ENCODE peak calls at places on chromosomes 12 and 14, in nine cellular contexts. One of them, this sample, is unnamed.

GRCh38 chr14:104977008-104977680 is 1.0 kb downstream of the AHNAK2 start:
- DNase-seq in MG63: no peak
- DNase-seq in BE2C: peak; percentile 14
- DNase-seq in lower lobe of right lung: peak; percentile 47
- DNase-seq in CD8-positive, alpha-beta memory T cell: no peak
- DNase-seq in lower leg skin: no peak
- DNase-seq in coronary artery: no peak
- DNase-seq in PC-3: peak; percentile 23
- DNase-seq in endodermal cell: no peak
- DNase-seq in this sample: no peak

GRCh38 chr14:31582286-31582691 is 21.1 kb downstream of the NUBPL start:
- DNase-seq in MG63: peak; percentile 7
- DNase-seq in BE2C: no peak
- DNase-seq in lower lobe of right lung: no peak
- DNase-seq in CD8-positive, alpha-beta memory T cell: no peak
- DNase-seq in lower leg skin: no peak
- DNase-seq in coronary artery: no peak
- DNase-seq in PC-3: no peak
- DNase-seq in endodermal cell: no peak
- DNase-seq in this sample: peak; percentile 82

GRCh38 chr12:42119085-42119633 is 25.5 kb downstream of the GXYLT1 start:
- DNase-seq in MG63: peak; percentile 62
- DNase-seq in BE2C: no peak
- DNase-seq in lower lobe of right lung: no peak
- DNase-seq in CD8-positive, alpha-beta memory T cell: no peak
- DNase-seq in lower leg skin: no peak
- DNase-seq in coronary artery: no peak
- DNase-seq in PC-3: peak; percentile 29
- DNase-seq in endodermal cell: no peak
- DNase-seq in this sample: no peak

GRCh38 chr12:75482636-75483035 is 2.1 kb downstream of the GLIPR1 start:
- DNase-seq in MG63: no peak
- DNase-seq in BE2C: no peak
- DNase-seq in lower lobe of right lung: no peak
- DNase-seq in CD8-positive, alpha-beta memory T cell: peak; percentile 26
- DNase-seq in lower leg skin: no peak
- DNase-seq in coronary artery: no peak
- DNase-seq in PC-3: no peak
- DNase-seq in endodermal cell: no peak
- DNase-seq in this sample: no peak

GRCh38 chr12:114841557-114842251 is 157.7 kb upstream of the TBX3 start:
- DNase-seq in MG63: no peak
- DNase-seq in BE2C: no peak
- DNase-seq in lower lobe of right lung: no peak
- DNase-seq in CD8-positive, alpha-beta memory T cell: no peak
- DNase-seq in lower leg skin: no peak
- DNase-seq in coronary artery: no peak
- DNase-seq in PC-3: peak; percentile 46
- DNase-seq in endodermal cell: peak; percentile 81
- DNase-seq in this sample: no peak

GRCh38 chr14:97408937-97409860 is 612.0 kb downstream of the VRK1 start:
- DNase-seq in MG63: no peak
- DNase-seq in BE2C: no peak
- DNase-seq in lower lobe of right lung: no peak
- DNase-seq in CD8-positive, alpha-beta memory T cell: no peak
- DNase-seq in lower leg skin: no peak
- DNase-seq in coronary artery: no peak
- DNase-seq in PC-3: no peak
- DNase-seq in endodermal cell: peak; percentile 33
- DNase-seq in this sample: no peak

GRCh38 chr12:65493893-65494205 is 215.4 kb downstream of the MSRB3 start:
- DNase-seq in MG63: no peak
- DNase-seq in BE2C: no peak
- DNase-seq in lower lobe of right lung: no peak
- DNase-seq in CD8-positive, alpha-beta memory T cell: no peak
- DNase-seq in lower leg skin: no peak
- DNase-seq in coronary artery: no peak
- DNase-seq in PC-3: no peak
- DNase-seq in endodermal cell: no peak
- DNase-seq in this sample: no peak

GRCh38 chr12:47534695-47535094 is 171.1 kb downstream of the RPAP3 start:
- DNase-seq in MG63: no peak
- DNase-seq in BE2C: no peak
- DNase-seq in lower lobe of right lung: no peak
- DNase-seq in CD8-positive, alpha-beta memory T cell: no peak
- DNase-seq in lower leg skin: no peak
- DNase-seq in coronary artery: no peak
- DNase-seq in PC-3: peak; percentile 33
- DNase-seq in endodermal cell: no peak
- DNase-seq in this sample: peak; percentile 33

GRCh38 chr14:72558721-72559120 is 335.2 kb downstream of the DPF3 start:
- DNase-seq in MG63: peak; percentile 89
- DNase-seq in BE2C: no peak
- DNase-seq in lower lobe of right lung: no peak
- DNase-seq in CD8-positive, alpha-beta memory T cell: no peak
- DNase-seq in lower leg skin: no peak
- DNase-seq in coronary artery: no peak
- DNase-seq in PC-3: peak; percentile 49
- DNase-seq in endodermal cell: no peak
- DNase-seq in this sample: no peak

GRCh38 chr12:113555226-113555625 is 83.6 kb upstream of the LHX5 start:
- DNase-seq in MG63: no peak
- DNase-seq in BE2C: no peak
- DNase-seq in lower lobe of right lung: no peak
- DNase-seq in CD8-positive, alpha-beta memory T cell: no peak
- DNase-seq in lower leg skin: no peak
- DNase-seq in coronary artery: no peak
- DNase-seq in PC-3: peak; percentile 46
- DNase-seq in endodermal cell: no peak
- DNase-seq in this sample: no peak

GRCh38 chr12:77104792-77105191 is 39.4 kb upstream of the E2F7 start:
- DNase-seq in MG63: no peak
- DNase-seq in BE2C: no peak
- DNase-seq in lower lobe of right lung: no peak
- DNase-seq in CD8-positive, alpha-beta memory T cell: no peak
- DNase-seq in lower leg skin: no peak
- DNase-seq in coronary artery: no peak
- DNase-seq in PC-3: peak; percentile 31
- DNase-seq in endodermal cell: no peak
- DNase-seq in this sample: no peak

GRCh38 chr12:121653999-121654398 is 15.5 kb downstream of the MORN3 start:
- DNase-seq in MG63: no peak
- DNase-seq in BE2C: no peak
- DNase-seq in lower lobe of right lung: no peak
- DNase-seq in CD8-positive, alpha-beta memory T cell: no peak
- DNase-seq in lower leg skin: no peak
- DNase-seq in coronary artery: no peak
- DNase-seq in PC-3: no peak
- DNase-seq in endodermal cell: no peak
- DNase-seq in this sample: no peak

GRCh38 chr12:132986885-132987225 is 688 bp downstream of the ZNF26 start:
- DNase-seq in MG63: no peak
- DNase-seq in BE2C: no peak
- DNase-seq in lower lobe of right lung: no peak
- DNase-seq in CD8-positive, alpha-beta memory T cell: no peak
- DNase-seq in lower leg skin: no peak
- DNase-seq in coronary artery: no peak
- DNase-seq in PC-3: peak; percentile 21
- DNase-seq in endodermal cell: no peak
- DNase-seq in this sample: no peak

GRCh38 chr12:7113389-7113871 is 4.4 kb upstream of the C1RL start:
- DNase-seq in MG63: no peak
- DNase-seq in BE2C: no peak
- DNase-seq in lower lobe of right lung: no peak
- DNase-seq in CD8-positive, alpha-beta memory T cell: peak; percentile 60
- DNase-seq in lower leg skin: no peak
- DNase-seq in coronary artery: no peak
- DNase-seq in PC-3: peak; percentile 33
- DNase-seq in endodermal cell: peak; percentile 71
- DNase-seq in this sample: peak; percentile 40

GRCh38 chr14:69152181-69152943 is 557 bp downstream of the DCAF5 start:
- DNase-seq in MG63: no peak
- DNase-seq in BE2C: no peak
- DNase-seq in lower lobe of right lung: no peak
- DNase-seq in CD8-positive, alpha-beta memory T cell: peak; percentile 69
- DNase-seq in lower leg skin: no peak
- DNase-seq in coronary artery: no peak
- DNase-seq in PC-3: peak; percentile 57
- DNase-seq in endodermal cell: no peak
- DNase-seq in this sample: peak; percentile 62

GRCh38 chr12:55626154-55626553 is 10.5 kb upstream of the OR10P1 start:
- DNase-seq in MG63: no peak
- DNase-seq in BE2C: no peak
- DNase-seq in lower lobe of right lung: no peak
- DNase-seq in CD8-positive, alpha-beta memory T cell: no peak
- DNase-seq in lower leg skin: no peak
- DNase-seq in coronary artery: no peak
- DNase-seq in PC-3: no peak
- DNase-seq in endodermal cell: no peak
- DNase-seq in this sample: no peak

GRCh38 chr12:4440187-4440941 is 5.3 kb downstream of the FGF6 start:
- DNase-seq in MG63: no peak
- DNase-seq in BE2C: no peak
- DNase-seq in lower lobe of right lung: no peak
- DNase-seq in CD8-positive, alpha-beta memory T cell: no peak
- DNase-seq in lower leg skin: peak; percentile 9
- DNase-seq in coronary artery: peak; percentile 9
- DNase-seq in PC-3: no peak
- DNase-seq in endodermal cell: peak; percentile 88
- DNase-seq in this sample: no peak

GRCh38 chr14:89723930-89724915 is 230.3 kb downstream of the EFCAB11 start:
- DNase-seq in MG63: no peak
- DNase-seq in BE2C: no peak
- DNase-seq in lower lobe of right lung: no peak
- DNase-seq in CD8-positive, alpha-beta memory T cell: peak; percentile 50
- DNase-seq in lower leg skin: no peak
- DNase-seq in coronary artery: no peak
- DNase-seq in PC-3: no peak
- DNase-seq in endodermal cell: no peak
- DNase-seq in this sample: no peak

GRCh38 chr14:99730876-99731351 is 46.8 kb downstream of the CYP46A1 start:
- DNase-seq in MG63: no peak
- DNase-seq in BE2C: peak; percentile 9
- DNase-seq in lower lobe of right lung: peak; percentile 43
- DNase-seq in CD8-positive, alpha-beta memory T cell: no peak
- DNase-seq in lower leg skin: no peak
- DNase-seq in coronary artery: peak; percentile 71
- DNase-seq in PC-3: no peak
- DNase-seq in endodermal cell: no peak
- DNase-seq in this sample: no peak

GRCh38 chr12:106343213-106343509 is 14.4 kb upstream of the POLR3B start:
- DNase-seq in MG63: no peak
- DNase-seq in BE2C: no peak
- DNase-seq in lower lobe of right lung: no peak
- DNase-seq in CD8-positive, alpha-beta memory T cell: no peak
- DNase-seq in lower leg skin: no peak
- DNase-seq in coronary artery: no peak
- DNase-seq in PC-3: no peak
- DNase-seq in endodermal cell: no peak
- DNase-seq in this sample: no peak
- H3K4me3 ChIP-seq in MG63: peak overlapping the region; percentile 33
- H3K4me3 ChIP-seq in BE2C: no peak overlapping the region
- H3K4me3 ChIP-seq in lower lobe of right lung: peak overlapping the region; percentile 23
- H3K4me3 ChIP-seq in CD8-positive, alpha-beta memory T cell: no peak overlapping the region
- H3K4me3 ChIP-seq in lower leg skin: no peak overlapping the region
- H3K4me3 ChIP-seq in coronary artery: peak overlapping the region; percentile 52
- H3K4me3 ChIP-seq in PC-3: peak overlapping the region; percentile 56
- H3K4me3 ChIP-seq in endodermal cell: no peak overlapping the region
- H3K4me3 ChIP-seq in this sample: no peak overlapping the region

GRCh38 chr14:75174066-75174465 is 2.3 kb downstream of the TMED10 start:
- DNase-seq in MG63: no peak
- DNase-seq in BE2C: no peak
- DNase-seq in lower lobe of right lung: no peak
- DNase-seq in CD8-positive, alpha-beta memory T cell: no peak
- DNase-seq in lower leg skin: no peak
- DNase-seq in coronary artery: no peak
- DNase-seq in PC-3: no peak
- DNase-seq in endodermal cell: no peak
- DNase-seq in this sample: no peak
- H3K4me3 ChIP-seq in MG63: peak overlapping the region; percentile 92
- H3K4me3 ChIP-seq in BE2C: no peak overlapping the region
- H3K4me3 ChIP-seq in lower lobe of right lung: peak overlapping the region; percentile 75
- H3K4me3 ChIP-seq in CD8-positive, alpha-beta memory T cell: no peak overlapping the region
- H3K4me3 ChIP-seq in lower leg skin: no peak overlapping the region
- H3K4me3 ChIP-seq in coronary artery: peak overlapping the region; percentile 94
- H3K4me3 ChIP-seq in PC-3: peak overlapping the region; percentile 100
- H3K4me3 ChIP-seq in endodermal cell: peak overlapping the region; percentile 93
- H3K4me3 ChIP-seq in this sample: no peak overlapping the region

GRCh38 chr12:62882696-62883095 is 52.3 kb downstream of the PPM1H start:
- DNase-seq in MG63: no peak
- DNase-seq in BE2C: no peak
- DNase-seq in lower lobe of right lung: no peak
- DNase-seq in CD8-positive, alpha-beta memory T cell: no peak
- DNase-seq in lower leg skin: no peak
- DNase-seq in coronary artery: no peak
- DNase-seq in PC-3: no peak
- DNase-seq in endodermal cell: no peak
- DNase-seq in this sample: no peak

GRCh38 chr12:62878211-62878610 is 56.7 kb downstream of the PPM1H start:
- DNase-seq in MG63: no peak
- DNase-seq in BE2C: no peak
- DNase-seq in lower lobe of right lung: no peak
- DNase-seq in CD8-positive, alpha-beta memory T cell: no peak
- DNase-seq in lower leg skin: no peak
- DNase-seq in coronary artery: no peak
- DNase-seq in PC-3: no peak
- DNase-seq in endodermal cell: no peak
- DNase-seq in this sample: no peak

GRCh38 chr12:62885242-62885641 is 49.7 kb downstream of the PPM1H start:
- DNase-seq in MG63: no peak
- DNase-seq in BE2C: no peak
- DNase-seq in lower lobe of right lung: no peak
- DNase-seq in CD8-positive, alpha-beta memory T cell: no peak
- DNase-seq in lower leg skin: no peak
- DNase-seq in coronary artery: no peak
- DNase-seq in PC-3: no peak
- DNase-seq in endodermal cell: no peak
- DNase-seq in this sample: no peak

GRCh38 chr12:62879691-62880090 is 55.3 kb downstream of the PPM1H start:
- DNase-seq in MG63: no peak
- DNase-seq in BE2C: no peak
- DNase-seq in lower lobe of right lung: no peak
- DNase-seq in CD8-positive, alpha-beta memory T cell: no peak
- DNase-seq in lower leg skin: no peak
- DNase-seq in coronary artery: no peak
- DNase-seq in PC-3: peak; percentile 29
- DNase-seq in endodermal cell: no peak
- DNase-seq in this sample: no peak

GRCh38 chr12:62882140-62882539 is 52.8 kb downstream of the PPM1H start:
- DNase-seq in MG63: no peak
- DNase-seq in BE2C: no peak
- DNase-seq in lower lobe of right lung: no peak
- DNase-seq in CD8-positive, alpha-beta memory T cell: no peak
- DNase-seq in lower leg skin: no peak
- DNase-seq in coronary artery: no peak
- DNase-seq in PC-3: no peak
- DNase-seq in endodermal cell: no peak
- DNase-seq in this sample: no peak
- H3K4me3 ChIP-seq in MG63: no peak overlapping the region
- H3K4me3 ChIP-seq in BE2C: no peak overlapping the region
- H3K4me3 ChIP-seq in lower lobe of right lung: no peak overlapping the region
- H3K4me3 ChIP-seq in CD8-positive, alpha-beta memory T cell: no peak overlapping the region
- H3K4me3 ChIP-seq in lower leg skin: no peak overlapping the region
- H3K4me3 ChIP-seq in coronary artery: no peak overlapping the region
- H3K4me3 ChIP-seq in PC-3: no peak overlapping the region
- H3K4me3 ChIP-seq in endodermal cell: no peak overlapping the region
- H3K4me3 ChIP-seq in this sample: no peak overlapping the region

GRCh38 chr12:23352670-23353069 is 596.8 kb downstream of the SOX5 start:
- DNase-seq in MG63: no peak
- DNase-seq in BE2C: no peak
- DNase-seq in lower lobe of right lung: no peak
- DNase-seq in CD8-positive, alpha-beta memory T cell: no peak
- DNase-seq in lower leg skin: no peak
- DNase-seq in coronary artery: no peak
- DNase-seq in PC-3: no peak
- DNase-seq in endodermal cell: no peak
- DNase-seq in this sample: no peak
- H3K4me3 ChIP-seq in MG63: no peak overlapping the region
- H3K4me3 ChIP-seq in BE2C: no peak overlapping the region
- H3K4me3 ChIP-seq in lower lobe of right lung: no peak overlapping the region
- H3K4me3 ChIP-seq in CD8-positive, alpha-beta memory T cell: no peak overlapping the region
- H3K4me3 ChIP-seq in lower leg skin: no peak overlapping the region
- H3K4me3 ChIP-seq in coronary artery: no peak overlapping the region
- H3K4me3 ChIP-seq in PC-3: no peak overlapping the region
- H3K4me3 ChIP-seq in endodermal cell: no peak overlapping the region
- H3K4me3 ChIP-seq in this sample: no peak overlapping the region

This sample was measured in cardiac muscle cell.